ENCODE peak calls at places on chromosome 14, in eight cellular contexts. J, C, D, F, Q, E, P and I are unnamed samples.

GRCh38 chr14:78697341-78697740 is 527.2 kb downstream of the NRXN3 start:
- DNase-seq in J (no peak), C (no peak), D (peak), F (no peak), Q (peak), E (peak), P (peak), I (peak)

GRCh38 chr14:23249810-23250209 is 12.1 kb downstream of the RNF212B start:
- DNase-seq in J (peak), C (no peak), D (no peak), F (no peak), Q (no peak), E (no peak), P (no peak), I (no peak)

GRCh38 chr14:97066068-97066899 is 269.1 kb downstream of the VRK1 start:
- DNase-seq in J (no peak), C (no peak), D (no peak), F (no peak), Q (no peak), E (no peak), P (no peak), I (peak)

GRCh38 chr14:70213721-70214282 is 25.1 kb upstream of the SLC8A3 start:
- DNase-seq in J (no peak), C (no peak), D (no peak), F (no peak), Q (no peak), E (no peak), P (no peak), I (no peak)

GRCh38 chr14:70886421-70887206 is 20.6 kb upstream of the PCNX1 start:
- DNase-seq in J (no peak), C (peak), D (no peak), F (no peak), Q (no peak), E (no peak), P (no peak), I (no peak)

GRCh38 chr14:90514015-90514398 is 117.2 kb downstream of the CALM1 start:
- DNase-seq in J (no peak), C (no peak), D (no peak), F (no peak), Q (no peak), E (no peak), P (no peak), I (no peak)

GRCh38 chr14:61466249-61466904 is 145.0 kb downstream of the PRKCH start:
- DNase-seq in J (peak), C (no peak), D (peak), F (peak), Q (peak), E (no peak), P (peak), I (no peak)

GRCh38 chr14:99734406-99735051 is 50.4 kb downstream of the CYP46A1 start:
- DNase-seq in J (no peak), C (no peak), D (no peak), F (no peak), Q (no peak), E (no peak), P (no peak), I (no peak)

GRCh38 chr14:22852940-22853767 is 16.8 kb downstream of the MMP14 start:
- DNase-seq in J (no peak), C (peak), D (peak), F (peak), Q (peak), E (peak), P (peak), I (peak)

GRCh38 chr14:96445844-96446710 is 54.1 kb downstream of the AK7 start:
- DNase-seq in J (no peak), C (no peak), D (no peak), F (no peak), Q (no peak), E (no peak), P (no peak), I (no peak)

GRCh38 chr14:21054123-21054767 is 3.4 kb upstream of the RNASE8 start:
- DNase-seq in J (no peak), C (no peak), D (peak), F (no peak), Q (no peak), E (no peak), P (peak), I (no peak)

GRCh38 chr14:89845346-89845745 is 109.2 kb downstream of the EFCAB11 start:
- DNase-seq in J (no peak), C (no peak), D (no peak), F (no peak), Q (no peak), E (no peak), P (no peak), I (no peak)

GRCh38 chr14:49052516-49052915 is 533.7 kb downstream of the RPS29 start:
- DNase-seq in J (no peak), C (no peak), D (no peak), F (no peak), Q (no peak), E (no peak), P (no peak), I (no peak)

GRCh38 chr14:101707285-101707842 is 54.1 kb upstream of the PPP2R5C start:
- DNase-seq in J (peak), C (peak), D (peak), F (no peak), Q (peak), E (peak), P (peak), I (peak)

GRCh38 chr14:65412881-65413738 is 580 bp downstream of the FUT8 start:
- DNase-seq in J (peak), C (peak), D (peak), F (no peak), Q (peak), E (no peak), P (peak), I (peak)

GRCh38 chr14:100645200-100645985 is 58.2 kb upstream of the BEGAIN start:
- DNase-seq in J (peak), C (peak), D (peak), F (peak), Q (peak), E (peak), P (peak), I (peak)

GRCh38 chr14:67413806-67414769 is 2.1 kb upstream of the PLEK2 start:
- DNase-seq in J (peak), C (peak), D (peak), F (peak), Q (peak), E (peak), P (no peak), I (peak)

GRCh38 chr14:102272392-102272791 is 32.6 kb downstream of the MOK start:
- DNase-seq in J (no peak), C (no peak), D (no peak), F (no peak), Q (peak), E (no peak), P (no peak), I (no peak)

GRCh38 chr14:22185191-22185590 is 403.8 kb downstream of the DAD1 start:
- DNase-seq in J (no peak), C (no peak), D (peak), F (no peak), Q (peak), E (no peak), P (no peak), I (peak)

GRCh38 chr14:94768141-94768520 is 1.8 kb downstream of the GSC start:
- DNase-seq in J (no peak), C (no peak), D (no peak), F (no peak), Q (no peak), E (no peak), P (no peak), I (no peak)
- TF ChIP-seq EZH2 in J (no peak), C (no peak), D (no peak), F (no peak), Q (no peak), E (no peak), P (no peak), I (no peak)

DNA sequence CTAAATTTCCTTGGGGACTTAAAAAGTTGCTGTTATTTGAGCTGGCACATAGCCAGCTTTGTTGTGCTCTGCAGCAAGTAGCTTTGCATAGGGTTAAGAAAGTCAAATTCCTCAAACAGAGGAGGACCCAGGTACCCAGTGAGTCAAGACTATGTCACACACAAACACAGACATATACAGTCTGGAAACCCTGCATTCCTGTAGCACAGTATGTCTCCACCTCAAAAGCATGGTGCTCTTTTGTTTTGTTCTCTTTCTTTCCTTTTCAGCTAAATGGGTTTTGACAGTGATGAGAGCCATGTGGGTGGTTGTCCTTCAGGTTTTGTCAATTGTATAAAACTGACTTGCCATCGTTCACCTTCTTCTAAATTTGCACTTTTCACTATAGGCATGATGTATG is 179.6 kb upstream of the DIO2 start:
- DNase-seq in J (peak), C (no peak), D (no peak), F (peak), Q (peak), E (no peak), P (peak), I (peak)
- TF ChIP-seq EZH2 in J (no peak), C (no peak), D (no peak), F (no peak), Q (no peak), E (no peak), P (no peak), I (no peak)

GRCh38 chr14:105490572-105491365 is at the start of gene TEDC1:
- DNase-seq in J (peak), C (peak), D (peak), F (peak), Q (peak), E (peak), P (peak), I (peak)

GRCh38 chr14:105487986-105488777 is 1.5 kb downstream of the CRIP1 start:
- DNase-seq in J (no peak), C (no peak), D (no peak), F (no peak), Q (no peak), E (no peak), P (no peak), I (no peak)

GRCh38 chr14:105488781-105489606 is 2.1 kb upstream of the TEDC1 start:
- DNase-seq in J (no peak), C (no peak), D (no peak), F (no peak), Q (no peak), E (no peak), P (no peak), I (no peak)

GRCh38 chr14:105490318-105490571 is 801 bp upstream of the TEDC1 start:
- DNase-seq in J (no peak), C (no peak), D (no peak), F (no peak), Q (no peak), E (no peak), P (no peak), I (no peak)

DNA sequence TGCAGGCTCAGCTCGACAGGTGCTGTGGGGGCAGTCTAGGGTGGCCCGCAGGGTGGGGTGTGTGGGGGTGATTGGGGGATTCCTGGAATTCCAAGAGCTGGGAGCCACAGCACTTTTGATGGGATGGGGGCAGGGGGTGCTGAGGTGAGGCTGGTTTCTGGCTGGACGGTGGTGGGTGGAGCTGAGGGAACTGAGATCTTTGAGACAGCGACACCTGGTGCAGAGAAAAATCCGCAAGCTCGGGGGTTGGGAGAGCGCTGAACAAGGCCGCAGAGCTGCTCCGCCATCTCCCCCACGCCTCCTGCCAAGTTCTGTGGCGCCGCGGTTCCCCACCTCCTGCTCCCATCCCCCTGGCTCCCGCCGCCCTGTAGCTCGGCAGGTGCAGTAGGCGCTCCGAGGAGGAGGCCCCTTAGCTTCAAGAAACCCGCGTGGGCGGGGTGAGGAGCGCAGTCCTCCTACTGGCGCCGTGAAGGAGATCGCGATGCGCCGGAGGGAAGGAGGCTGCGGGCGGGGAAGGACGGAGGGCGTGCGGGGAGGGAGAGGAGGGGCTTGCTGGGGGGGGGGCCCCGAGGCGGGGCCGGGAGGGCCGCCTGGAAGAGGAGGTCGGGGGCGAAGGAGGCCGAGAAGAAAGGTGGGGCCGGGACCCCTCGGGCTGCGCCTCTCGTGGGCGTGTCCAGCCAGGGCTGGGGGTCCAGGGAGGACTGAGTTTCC is 1.3 kb upstream of the TEDC1 start:
- DNase-seq in J (peak), C (peak), D (peak), F (no peak), Q (peak), E (peak), P (peak), I (peak)
- TF ChIP-seq EZH2 in J (no peak), C (no peak), D (no peak), F (no peak), Q (no peak), E (no peak), P (no peak), I (no peak)

GRCh38 chr14:35533357-35534129 is 421 bp upstream of the INSM2 start:
- DNase-seq in J (peak), C (no peak), D (peak), F (no peak), Q (peak), E (no peak), P (peak), I (peak)
- TF ChIP-seq EZH2 in J (no peak), C (no peak), D (peak), F (peak), Q (peak), E (no peak), P (peak), I (peak)

GRCh38 chr14:38207830-38208815 is at the start of gene SSTR1:
- DNase-seq in J (no peak), C (no peak), D (peak), F (no peak), Q (no peak), E (no peak), P (peak), I (peak)
- TF ChIP-seq EZH2 in J (no peak), C (no peak), D (peak), F (peak), Q (no peak), E (no peak), P (peak), I (no peak)

GRCh38 chr14:28773917-28774691 is 7.5 kb downstream of the FOXG1 start:
- DNase-seq in J (no peak), C (no peak), D (no peak), F (no peak), Q (no peak), E (no peak), P (peak), I (peak)
- TF ChIP-seq EZH2 in J (no peak), C (no peak), D (no peak), F (no peak), Q (peak), E (no peak), P (peak), I (no peak)